ENCODE peak calls at places on chromosomes 4 and X, in four cellular contexts. I, C, N and R are unnamed samples.
A peak's percentile ranks its signal among the peaks of the same experiment; 100 is the strongest.

GRCh38 chr4:156255205-156255604 is 301.5 kb upstream of the CTSO start:
- DNase-seq in C (no peak), N (no peak), I (no peak), R (no peak)

GRCh38 chr4:188682321-188682720 is 543.1 kb downstream of the TRIML1 start:
- DNase-seq in C (no peak), I (no peak), N (no peak), R (no peak)

GRCh38 chr4:2469192-2469984 is 482 bp downstream of the RNF4 start:
- DNase-seq in N (peak; percentile 43), I (peak; percentile 25), C (no peak), R (peak; percentile 79)

GRCh38 chr4:87864321-87864720 is 31.6 kb downstream of the MEPE start:
- DNase-seq in N (no peak), I (no peak), C (no peak), R (no peak)

GRCh38 chrX:123432362-123433150 is 248.5 kb downstream of the GRIA3 start:
- DNase-seq in C (no peak), I (no peak), N (no peak), R (no peak)

GRCh38 chr4:56466910-56467283 is 520 bp upstream of the SRP72 start:
- DNase-seq in N (no peak), I (no peak), C (no peak), R (no peak)

GRCh38 chrX:153732406-153732805 is 7.8 kb downstream of the ABCD1 start:
- DNase-seq in C (no peak), I (no peak), N (no peak), R (peak; percentile 51)

GRCh38 chr4:187826725-187827124 is 168.8 kb upstream of the ZFP42 start:
- DNase-seq in N (no peak), I (no peak), C (no peak), R (no peak)

GRCh38 chr4:98639523-98639922 is 18.9 kb downstream of the TSPAN5 start:
- DNase-seq in N (no peak), I (no peak), C (no peak), R (no peak)

GRCh38 chr4:144646523-144647094 is 653 bp downstream of the HHIP start:
- DNase-seq in N (peak; percentile 18), I (peak; percentile 36), C (no peak), R (no peak)

GRCh38 chr4:40475609-40476008 is 140.5 kb downstream of the CHRNA9 start:
- DNase-seq in C (no peak), N (no peak), I (peak; percentile 25), R (no peak)

GRCh38 chrX:118751950-118752783 is 24.8 kb downstream of the IL13RA1 start:
- DNase-seq in I (no peak), N (no peak), C (no peak), R (no peak)

GRCh38 chrX:20442597-20442996 is 175.9 kb upstream of the RPS6KA3 start:
- DNase-seq in C (peak; percentile 54), N (peak; percentile 80), I (peak; percentile 40), R (peak; percentile 92)

GRCh38 chrX:21734175-21734574 is 23.7 kb downstream of the SMPX start:
- DNase-seq in C (no peak), N (no peak), I (no peak), R (no peak)

GRCh38 chr4:73607375-73608026 is 12.7 kb downstream of the RASSF6 start:
- DNase-seq in N (no peak), C (no peak), I (no peak), R (no peak)

GRCh38 chr4:1336079-1336478 is 10.9 kb upstream of the UVSSA start:
- DNase-seq in C (no peak), N (no peak), I (no peak), R (no peak)

GRCh38 chr4:1172971-1173757 is 781 bp upstream of the SPON2 start:
- DNase-seq in C (no peak), N (peak; percentile 59), I (peak; percentile 56), R (peak; percentile 70)

GRCh38 chr4:170089274-170089742 is 448 bp downstream of the AADAT start:
- DNase-seq in C (no peak), I (peak; percentile 3), N (no peak), R (no peak)

GRCh38 chr4:54726907-54727306 is 69.2 kb downstream of the KIT start:
- DNase-seq in C (no peak), N (no peak), I (no peak), R (no peak)

GRCh38 chrX:150704030-150704613 is 10.9 kb downstream of the MTMR1 start:
- DNase-seq in I (no peak), N (no peak), C (no peak), R (no peak)

GRCh38 chrX:130401415-130402210 is at the start of gene RBMX2:
- DNase-seq in N (peak; percentile 80), I (peak; percentile 88), C (peak; percentile 39), R (peak; percentile 77)

GRCh38 chr4:37970702-37971101 is 10.5 kb downstream of the PTTG2 start:
- DNase-seq in I (peak; percentile 26), C (no peak), N (peak; percentile 81), R (peak; percentile 86)

GRCh38 chr4:89295415-89295927 is 12.1 kb downstream of the GPRIN3 start:
- DNase-seq in I (no peak), N (no peak), C (no peak), R (no peak)

GRCh38 chr4:89296399-89296798 is 11.2 kb downstream of the GPRIN3 start:
- DNase-seq in I (no peak), N (no peak), C (no peak), R (no peak)

GRCh38 chr4:89296871-89297270 is 10.7 kb downstream of the GPRIN3 start:
- DNase-seq in N (no peak), C (no peak), I (no peak), R (no peak)

GRCh38 chr4:89293299-89293698 is 14.3 kb downstream of the GPRIN3 start:
- DNase-seq in C (no peak), N (no peak), I (no peak), R (no peak)

GRCh38 chr4:89294583-89295244 is 12.9 kb downstream of the GPRIN3 start:
- DNase-seq in I (no peak), N (no peak), C (no peak), R (no peak)
- H3K4me1 ChIP-seq in I (peaks cover 58% of the 10 kb centered on the region), N (no peaks in the 10 kb centered on the region), C (peaks cover 24% of the 10 kb centered on the region), R (no peaks in the 10 kb centered on the region)

DNA sequence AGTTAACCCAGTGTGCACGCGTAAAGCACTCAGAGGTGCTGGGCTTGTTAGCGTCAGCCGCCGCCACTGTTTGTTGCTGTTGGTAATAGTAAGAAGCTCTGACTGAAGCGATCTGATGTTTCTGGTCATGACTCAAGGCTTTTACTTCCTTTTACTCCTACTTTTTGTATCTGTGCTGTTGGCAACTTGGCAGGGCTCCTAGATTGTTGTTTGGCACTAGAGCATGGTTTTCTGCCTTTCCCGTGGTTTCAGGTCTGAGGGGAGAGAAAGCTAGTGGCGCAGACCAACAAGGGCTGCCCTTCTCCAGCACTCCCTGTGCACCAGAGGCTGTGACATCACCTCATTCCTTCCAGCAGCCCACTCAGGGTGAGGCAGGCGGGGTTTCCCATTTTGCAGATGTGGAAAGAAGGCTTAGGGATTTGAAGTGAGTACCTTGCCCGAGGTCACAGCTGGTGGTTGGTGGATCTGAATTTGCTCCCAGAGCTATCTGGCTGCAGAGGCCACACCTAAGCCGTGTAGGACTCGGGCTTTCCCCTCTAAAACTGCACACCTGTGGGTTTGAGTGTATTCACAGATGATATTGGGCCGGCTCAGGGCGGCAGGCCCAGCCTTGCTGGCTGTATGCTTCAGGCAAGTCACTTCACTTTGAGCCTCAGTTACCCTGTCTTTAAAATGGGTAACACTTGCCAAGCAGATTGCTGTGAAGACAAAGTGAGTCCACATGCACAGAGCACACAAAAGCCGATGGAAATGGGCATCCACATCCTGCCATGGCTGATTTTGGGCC is 51.2 kb upstream of the TADA2B start:
- DNase-seq in I (no peak), N (no peak), C (no peak), R (no peak)
- H3K4me1 ChIP-seq in I (peaks cover 22% of the 10 kb centered on the region), N (peaks cover 64% of the 10 kb centered on the region), C (peaks cover 64% of the 10 kb centered on the region), R (peaks cover 9% of the 10 kb centered on the region)

GRCh38 chr4:16838226-16838875 is 60.1 kb downstream of the LDB2 start:
- DNase-seq in I (no peak), C (no peak), N (no peak), R (no peak)
- H3K4me1 ChIP-seq in I (no peaks in the 10 kb centered on the region), C (no peaks in the 10 kb centered on the region), N (no peaks in the 10 kb centered on the region), R (peaks cover 1% of the 10 kb centered on the region)

GRCh38 chrX:120549483-120550452 is 11.0 kb downstream of the CUL4B start:
- DNase-seq in C (no peak), I (peak; percentile 73), N (no peak), R (peak; percentile 31)
- H3K4me1 ChIP-seq in C (peaks cover 5% of the 10 kb centered on the region), I (peaks cover 40% of the 10 kb centered on the region), N (no peaks in the 10 kb centered on the region), R (no peaks in the 10 kb centered on the region)